ENCODE peak calls at places on chromosome 5, in six cellular contexts. I is astrocyte of the hippocampus, D is nucleus accumbens, C is fibroblast of lung, Q is D341Med, W is mammary epithelial cell. M is an unnamed sample.

GRCh38 chr5:73448451-73449136 is at the start of gene FOXD1:
- DNase-seq in I (peak; percentile 96), Q (peak; percentile 81), D (no peak), W (peak; percentile 94), C (peak; percentile 98), M (peak; percentile 58)

GRCh38 chr5:132655821-132656773 is 1.9 kb upstream of the IL13 start:
- DNase-seq in W (no peak), I (peak; percentile 67), Q (no peak), D (no peak), C (peak; percentile 34), M (no peak)

GRCh38 chr5:37110128-37110527 is 139.0 kb downstream of the CPLANE1 start:
- DNase-seq in C (no peak), I (no peak), D (no peak), Q (no peak), W (no peak), M (no peak)

GRCh38 chr5:79956173-79956670 is 34.8 kb downstream of the MTX3 start:
- DNase-seq in Q (peak; percentile 59), I (peak; percentile 88), D (no peak), C (peak; percentile 77), W (peak; percentile 93), M (no peak)

GRCh38 chr5:168578506-168579205 is 512 bp downstream of the PANK3 start:
- DNase-seq in I (no peak), Q (no peak), D (no peak), W (no peak), C (no peak), M (no peak)

GRCh38 chr5:137231535-137231934 is 267.6 kb downstream of the SPOCK1 start:
- DNase-seq in C (peak; percentile 61), D (no peak), Q (no peak), W (peak; percentile 97), I (peak; percentile 46), M (no peak)

GRCh38 chr5:86070719-86071118 is 547.0 kb upstream of the COX7C start:
- DNase-seq in Q (no peak), C (no peak), D (no peak), I (no peak), W (no peak), M (no peak)

GRCh38 chr5:67305913-67306710 is 109.5 kb upstream of the CD180 start:
- DNase-seq in C (peak; percentile 46), W (peak; percentile 46), I (peak; percentile 47), Q (no peak), D (no peak), M (no peak)

GRCh38 chr5:156475182-156475830 is 148.3 kb downstream of the SGCD start:
- DNase-seq in I (no peak), C (no peak), Q (no peak), W (no peak), D (no peak), M (no peak)

GRCh38 chr5:81038495-81038894 is 78.3 kb downstream of the RASGRF2 start:
- DNase-seq in W (no peak), D (no peak), Q (no peak), C (no peak), I (no peak), M (no peak)

GRCh38 chr5:89417990-89418820 is 535.2 kb upstream of the MEF2C start:
- DNase-seq in I (no peak), D (no peak), Q (no peak), W (no peak), C (peak; percentile 7), M (no peak)

GRCh38 chr5:6899215-6899614 is 186.0 kb downstream of the TENT4A start:
- DNase-seq in Q (no peak), W (no peak), C (no peak), I (peak; percentile 23), D (no peak), M (peak; percentile 27)

GRCh38 chr5:3709058-3709723 is 113.6 kb downstream of the IRX1 start:
- DNase-seq in I (peak; percentile 7), W (no peak), C (no peak), Q (no peak), D (no peak), M (no peak)

GRCh38 chr5:87020099-87020934 is 247.4 kb upstream of the RASA1 start:
- DNase-seq in I (peak; percentile 6), Q (peak; percentile 31), C (peak; percentile 9), W (peak; percentile 13), D (no peak), M (peak; percentile 37)

GRCh38 chr5:53406630-53407316 is 73.7 kb upstream of the FST start:
- DNase-seq in C (peak; percentile 95), I (peak; percentile 88), W (peak; percentile 89), D (no peak), Q (no peak), M (no peak)

GRCh38 chr5:141354900-141355469 is at the start of gene PCDHGA4:
- DNase-seq in D (no peak), C (no peak), W (no peak), Q (no peak), I (peak; percentile 9), M (no peak)

GRCh38 chr5:35342664-35343063 is 112.4 kb upstream of the PRLR start:
- DNase-seq in D (no peak), Q (no peak), W (no peak), I (no peak), C (no peak), M (no peak)

GRCh38 chr5:171418316-171418981 is 998 bp upstream of the FGF18 start:
- DNase-seq in D (no peak), Q (peak; percentile 84), I (peak; percentile 95), C (peak; percentile 78), W (peak; percentile 70), M (peak; percentile 71)

GRCh38 chr5:100899675-100900074 is 3.4 kb downstream of the ST8SIA4 start:
- DNase-seq in C (no peak), Q (no peak), W (no peak), I (no peak), D (no peak), M (no peak)

GRCh38 chr5:80259511-80260200 is 3.8 kb upstream of the SERINC5 start:
- DNase-seq in C (no peak), W (no peak), D (no peak), Q (no peak), I (no peak), M (no peak)

GRCh38 chr5:124599048-124599973 is 147.1 kb downstream of the ZNF608 start:
- DNase-seq in W (peak; percentile 59), D (no peak), Q (no peak), I (peak; percentile 95), C (peak; percentile 92), M (peak; percentile 13)

GRCh38 chr5:79146352-79146751 is 34.7 kb downstream of the BHMT start:
- DNase-seq in C (peak; percentile 55), D (no peak), Q (no peak), I (peak; percentile 62), W (peak; percentile 88), M (no peak)

GRCh38 chr5:124403281-124403680 is 343.2 kb downstream of the ZNF608 start:
- DNase-seq in Q (no peak), W (no peak), C (no peak), D (no peak), I (no peak), M (peak; percentile 66)

GRCh38 chr5:80083115-80083890 is 48.2 kb downstream of the THBS4 start:
- DNase-seq in Q (peak; percentile 50), W (peak; percentile 52), D (no peak), C (peak; percentile 75), I (peak; percentile 68), M (no peak)

GRCh38 chr5:43588842-43589241 is 14.1 kb upstream of the NNT start:
- DNase-seq in Q (no peak), W (no peak), C (no peak), I (no peak), D (no peak), M (no peak)